ENCODE peak calls at places on chromosomes 5 and 9, in nine cellular contexts. N is brain microvascular endothelial cell; Z is fibroblast of lung; T is keratinocyte; K is CD4-positive, CD25-positive, alpha-beta regulatory T cell; V is bronchial epithelial cell; S is aorta; J is fibroblast of the aortic adventitia; Y is cardiac fibroblast. G is an unnamed sample.

GRCh38 chr5:173800340-173800739 is 87.8 kb upstream of the CPEB4 start:
- DNase-seq in N (no peak), Z (peak; percentile 24), T (no peak), K (no peak), V (no peak), S (no peak), J (no peak), Y (no peak), G (no peak)

GRCh38 chr5:134432677-134433359 is 21.1 kb upstream of the CDKN2AIPNL start:
- DNase-seq in N (no peak), Z (peak; percentile 55), T (no peak), K (no peak), V (peak; percentile 38), S (no peak), J (no peak), Y (peak; percentile 73), G (no peak)

GRCh38 chr9:110933350-110934001 is 104.8 kb downstream of the LPAR1 start:
- DNase-seq in N (no peak), Z (no peak), T (no peak), K (peak; percentile 15), V (no peak), S (no peak), J (peak; percentile 45), Y (no peak), G (no peak)

GRCh38 chr9:88011005-88011766 is 36.9 kb upstream of the CDK20 start:
- DNase-seq in N (no peak), Z (peak; percentile 16), T (no peak), K (no peak), V (no peak), S (no peak), J (peak; percentile 48), Y (peak; percentile 11), G (no peak)

GRCh38 chr5:67537439-67538342 is 341.1 kb upstream of the CD180 start:
- DNase-seq in N (no peak), Z (no peak), T (no peak), K (peak; percentile 24), V (no peak), S (no peak), J (peak; percentile 44), Y (peak; percentile 27), G (no peak)

GRCh38 chr9:133184971-133185370 is 21.3 kb upstream of the GBGT1 start:
- DNase-seq in N (peak; percentile 70), Z (peak; percentile 72), T (no peak), K (peak; percentile 65), V (peak; percentile 62), S (no peak), J (peak; percentile 75), Y (peak; percentile 84), G (peak; percentile 34)

GRCh38 chr5:172437445-172438303 is 16.7 kb downstream of the SH3PXD2B start:
- DNase-seq in N (peak; percentile 93), Z (peak; percentile 93), T (no peak), K (no peak), V (peak; percentile 90), S (peak; percentile 93), J (peak; percentile 82), Y (peak; percentile 96), G (no peak)

GRCh38 chr5:61623401-61624069 is 291.5 kb downstream of the ZSWIM6 start:
- DNase-seq in N (peak; percentile 9), Z (peak; percentile 26), T (no peak), K (no peak), V (no peak), S (no peak), J (no peak), Y (peak; percentile 16), G (no peak)

GRCh38 chr5:157157492-157157891 is 8.6 kb downstream of the GARIN3 start:
- DNase-seq in N (no peak), Z (no peak), T (no peak), K (peak; percentile 49), V (no peak), S (no peak), J (no peak), Y (no peak), G (no peak)

GRCh38 chr9:21901538-21901937 is 92.7 kb downstream of the CDKN2A start:
- DNase-seq in N (no peak), Z (no peak), T (no peak), K (no peak), V (no peak), S (no peak), J (no peak), Y (no peak), G (no peak)

GRCh38 chr5:171632618-171633017 is 153.0 kb upstream of the SMIM23 start:
- DNase-seq in N (no peak), Z (no peak), T (no peak), K (no peak), V (no peak), S (no peak), J (no peak), Y (no peak), G (no peak)

GRCh38 chr5:173238312-173239232 is 3.6 kb upstream of the NKX2-5 start:
- DNase-seq in N (no peak), Z (no peak), T (no peak), K (no peak), V (no peak), S (no peak), J (no peak), Y (no peak), G (no peak)

GRCh38 chr9:127195976-127196825 is 68.4 kb upstream of the GARNL3 start:
- DNase-seq in N (no peak), Z (no peak), T (no peak), K (no peak), V (no peak), S (peak; percentile 61), J (no peak), Y (no peak), G (no peak)

GRCh38 chr5:58886315-58887207 is 303.7 kb downstream of the RAB3C start:
- DNase-seq in N (peak; percentile 59), Z (peak; percentile 41), T (peak; percentile 50), K (peak; percentile 56), V (peak; percentile 54), S (peak; percentile 87), J (peak; percentile 67), Y (peak; percentile 83), G (peak; percentile 21)

GRCh38 chr9:764105-764524 is 77.4 kb upstream of the DMRT1 start:
- DNase-seq in N (peak; percentile 52), Z (peak; percentile 45), T (peak; percentile 32), K (peak; percentile 68), V (peak; percentile 70), S (peak; percentile 80), J (peak; percentile 90), Y (peak; percentile 78), G (peak; percentile 74)

GRCh38 chr9:3868012-3868411 is 342.2 kb upstream of the RFX3 start:
- DNase-seq in N (no peak), Z (peak; percentile 55), T (no peak), K (no peak), V (peak; percentile 27), S (no peak), J (no peak), Y (no peak), G (no peak)

GRCh38 chr5:146620663-146621051 is 104.7 kb upstream of the GPR151 start:
- DNase-seq in N (no peak), Z (no peak), T (no peak), K (no peak), V (no peak), S (no peak), J (no peak), Y (no peak), G (no peak)

GRCh38 chr5:181217805-181218065 is 5.3 kb upstream of the TRIM41 start:
- DNase-seq in N (no peak), Z (no peak), T (no peak), K (peak; percentile 43), V (no peak), S (no peak), J (no peak), Y (no peak), G (no peak)

GRCh38 chr5:180090769-180091546 is 19.4 kb upstream of the RNF130 start:
- DNase-seq in N (peak; percentile 36), Z (peak; percentile 36), T (no peak), K (no peak), V (peak; percentile 26), S (no peak), J (peak; percentile 23), Y (peak; percentile 33), G (no peak)
- H3K4me3 ChIP-seq in N (peak overlapping the region; percentile 22), Z (no peak overlapping the region), T (no peak overlapping the region), K (no peak overlapping the region), V (no peak overlapping the region), S (no peak overlapping the region), J (peak overlapping the region; percentile 66), Y (peak overlapping the region; percentile 28), G (no peak overlapping the region)

GRCh38 chr5:2748180-2748840 is 3.2 kb downstream of the IRX2 start:
- DNase-seq in N (no peak), Z (no peak), T (no peak), K (no peak), V (no peak), S (no peak), J (no peak), Y (no peak), G (no peak)
- H3K4me3 ChIP-seq in N (no peak overlapping the region), Z (no peak overlapping the region), T (peak overlapping the region; percentile 70), K (no peak overlapping the region), V (peak overlapping the region; percentile 89), S (no peak overlapping the region), J (no peak overlapping the region), Y (no peak overlapping the region), G (no peak overlapping the region)

DNA sequence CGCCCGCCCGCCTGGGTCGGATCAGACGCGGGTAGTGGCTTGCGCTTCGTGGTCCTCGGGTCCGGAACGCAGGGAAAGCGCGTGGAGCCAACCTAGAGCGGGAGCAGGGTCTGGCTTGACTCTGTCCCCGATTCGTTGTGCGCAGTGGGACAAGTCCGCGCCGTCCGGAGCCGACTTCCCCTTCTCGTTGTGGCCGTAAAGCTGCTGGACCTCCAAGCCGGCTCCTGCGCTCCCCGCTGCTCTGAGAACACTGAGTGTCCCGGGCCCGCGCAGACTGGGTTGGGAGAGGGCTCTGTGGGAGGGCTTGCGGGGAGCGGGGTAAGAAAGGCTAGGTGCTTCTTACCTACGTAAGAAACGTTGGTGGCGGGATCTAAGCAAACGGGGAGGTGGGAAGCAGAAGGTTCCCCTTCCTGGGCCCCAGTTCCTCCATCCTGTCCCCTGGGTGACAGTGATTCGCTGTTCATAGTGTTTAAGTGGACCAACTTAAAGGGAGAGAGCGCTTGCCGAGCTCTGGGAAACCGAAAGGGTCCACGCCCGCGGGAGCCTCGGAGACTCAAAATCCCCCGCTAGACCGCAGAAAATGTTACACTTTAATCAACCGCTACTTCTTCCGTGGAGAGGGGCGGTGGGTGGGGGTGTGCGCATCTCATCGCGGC is 4.3 kb upstream of the FOXE1 start:
- DNase-seq in N (no peak), Z (no peak), T (no peak), K (no peak), V (no peak), S (peak; percentile 82), J (no peak), Y (no peak), G (no peak)
- H3K4me3 ChIP-seq in N (no peak overlapping the region), Z (no peak overlapping the region), T (no peak overlapping the region), K (peak overlapping the region; percentile 19), V (peak overlapping the region; percentile 6), S (no peak overlapping the region), J (peak overlapping the region; percentile 25), Y (no peak overlapping the region), G (no peak overlapping the region)

GRCh38 chr5:178457471-178457870 is 132.7 kb downstream of the COL23A1 start:
- DNase-seq in N (no peak), Z (no peak), T (no peak), K (no peak), V (no peak), S (no peak), J (no peak), Y (no peak), G (no peak)
- H3K4me3 ChIP-seq in N (no peak overlapping the region), Z (no peak overlapping the region), T (no peak overlapping the region), K (no peak overlapping the region), V (no peak overlapping the region), S (no peak overlapping the region), J (no peak overlapping the region), Y (no peak overlapping the region), G (no peak overlapping the region)